ENCODE peak calls at places on chromosomes 2 and 18, in four cellular contexts. F is prostate gland, R is bronchial epithelial cell, P is choroid plexus epithelial cell. H is an unnamed sample.

GRCh38 chr2:25590921-25591505 is 82.4 kb downstream of the DTNB start:
- DNase-seq in F (no peak), R (no peak), P (no peak), H (no peak)

GRCh38 chr18:59047321-59047991 is 92.2 kb upstream of the SEC11C start:
- DNase-seq in F (no peak), R (no peak), P (no peak), H (no peak)

GRCh38 chr2:287471-287885 is 413 bp downstream of the ALKAL2 start:
- DNase-seq in F (no peak), R (no peak), P (peak; percentile 61), H (peak; percentile 54)

GRCh38 chr18:67525328-67526110 is 9.0 kb upstream of the DSEL start:
- DNase-seq in F (peak; percentile 55), R (peak; percentile 89), P (peak; percentile 99), H (no peak)

GRCh38 chr2:143960177-143960576 is 559.7 kb downstream of the ZEB2 start:
- DNase-seq in F (no peak), R (peak; percentile 41), P (no peak), H (no peak)

GRCh38 chr18:80245781-80246655 is 1.3 kb downstream of the PARD6G start:
- DNase-seq in F (peak; percentile 55), R (peak; percentile 59), P (no peak), H (peak; percentile 84)

GRCh38 chr2:48448274-48449061 is 81.5 kb upstream of the STON1 start:
- DNase-seq in F (peak; percentile 22), R (peak; percentile 47), P (peak; percentile 95), H (no peak)

GRCh38 chr18:59988098-59988706 is 88.4 kb downstream of the PMAIP1 start:
- DNase-seq in F (peak; percentile 34), R (peak; percentile 59), P (peak; percentile 86), H (peak; percentile 40)

GRCh38 chr2:130864830-130865229 is 28.1 kb downstream of the ARHGEF4 start:
- DNase-seq in F (no peak), R (peak; percentile 98), P (peak; percentile 96), H (no peak)

GRCh38 chr18:54127759-54128378 is 96.6 kb downstream of the MBD2 start:
- DNase-seq in F (no peak), R (peak; percentile 46), P (peak; percentile 80), H (peak; percentile 57)

GRCh38 chr2:86021396-86022378 is 84.0 kb downstream of the POLR1A start:
- DNase-seq in F (no peak), R (no peak), P (no peak), H (no peak)

GRCh38 chr18:74498712-74499629 is 2.8 kb downstream of the CNDP2 start:
- DNase-seq in F (no peak), R (peak; percentile 39), P (peak; percentile 16), H (no peak)

GRCh38 chr2:156695595-156695994 is 259.4 kb downstream of the GPD2 start:
- DNase-seq in F (no peak), R (no peak), P (no peak), H (no peak)

GRCh38 chr2:109494351-109494750 is 119.4 kb downstream of the SEPTIN10 start:
- DNase-seq in F (no peak), R (no peak), P (no peak), H (no peak)
- TF ChIP-seq CTCF in F (no peak), R (no peak), P (no peak), H (no peak)

GRCh38 chr2:101036562-101036961 is 34.5 kb downstream of the RPL31 start:
- DNase-seq in F (no peak), R (peak; percentile 35), P (peak; percentile 61), H (no peak)
- TF ChIP-seq CTCF in F (peak; percentile 79), R (peak; percentile 15), P (peak; percentile 63), H (peak; percentile 60)

GRCh38 chr2:219521066-219521880 is 7.0 kb downstream of the ASIC4 start:
- DNase-seq in F (no peak), R (no peak), P (peak; percentile 47), H (peak; percentile 76)
- TF ChIP-seq CTCF in F (peak; percentile 48), R (peak; percentile 58), P (peak; percentile 89), H (peak; percentile 65)

DNA sequence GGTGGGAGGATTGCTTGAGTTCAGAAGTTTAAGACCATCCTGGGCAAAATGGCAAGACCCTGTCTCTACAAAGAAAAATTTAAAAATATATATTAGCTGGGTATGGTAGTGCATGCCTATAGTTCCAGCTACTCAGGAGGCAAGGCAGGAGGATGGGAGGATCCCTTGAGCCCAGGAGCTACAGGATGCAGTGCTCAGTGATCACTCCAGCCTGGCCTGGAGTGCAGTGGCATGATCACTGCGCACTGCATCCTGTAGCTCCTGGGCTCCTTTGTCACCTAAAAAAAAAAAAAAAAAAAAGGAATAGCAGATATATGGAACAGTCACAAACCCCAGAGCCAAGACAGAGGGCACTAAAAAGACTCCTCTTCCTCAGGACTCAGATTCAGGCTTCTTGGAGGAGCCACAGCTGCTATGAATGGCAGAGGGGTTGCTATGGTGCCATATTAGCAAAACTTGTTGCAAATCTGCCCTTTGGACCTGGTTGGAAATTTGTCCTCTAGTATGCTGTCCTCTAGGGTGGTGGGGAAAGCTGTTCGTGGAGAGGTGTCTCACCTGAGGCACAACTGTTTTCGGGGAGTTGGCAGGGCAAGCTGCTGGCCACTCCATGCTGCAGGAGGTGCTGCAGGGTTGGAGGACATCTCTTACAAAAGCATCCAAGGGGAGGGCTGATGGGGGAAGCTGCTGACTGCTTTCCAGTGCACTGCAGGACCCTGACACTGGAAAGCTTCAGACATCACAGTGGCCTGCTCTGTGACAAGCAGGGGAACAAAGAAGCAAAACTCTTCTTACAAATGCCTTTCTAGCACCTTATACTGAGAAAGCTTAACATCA is 22.7 kb downstream of the CYP20A1 start:
- DNase-seq in F (no peak), R (no peak), P (no peak), H (no peak)
- TF ChIP-seq CTCF in F (no peak), R (no peak), P (no peak), H (no peak)

GRCh38 chr18:51028201-51028805 is 1.7 kb upstream of the SMAD4 start:
- DNase-seq in F (no peak), R (peak; percentile 42), P (peak; percentile 36), H (no peak)
- TF ChIP-seq CTCF in F (no peak), R (no peak), P (no peak), H (no peak)

GRCh38 chr2:159476329-159476728 is 140.0 kb downstream of the BAZ2B start:
- DNase-seq in F (no peak), R (no peak), P (peak; percentile 20), H (no peak)
- TF ChIP-seq CTCF in F (no peak), R (no peak), P (no peak), H (no peak)

GRCh38 chr2:222673273-222673672 is 1.8 kb downstream of the MOGAT1 start:
- DNase-seq in F (no peak), R (no peak), P (no peak), H (no peak)

GRCh38 chr2:222672068-222672401 is 577 bp downstream of the MOGAT1 start:
- DNase-seq in F (no peak), R (peak; percentile 29), P (no peak), H (no peak)

GRCh38 chr2:222670191-222671038 is 1.0 kb upstream of the MOGAT1 start:
- DNase-seq in F (no peak), R (no peak), P (no peak), H (no peak)

GRCh38 chr2:222669353-222669752 is 2.1 kb upstream of the MOGAT1 start:
- DNase-seq in F (no peak), R (peak; percentile 24), P (no peak), H (no peak)

DNA sequence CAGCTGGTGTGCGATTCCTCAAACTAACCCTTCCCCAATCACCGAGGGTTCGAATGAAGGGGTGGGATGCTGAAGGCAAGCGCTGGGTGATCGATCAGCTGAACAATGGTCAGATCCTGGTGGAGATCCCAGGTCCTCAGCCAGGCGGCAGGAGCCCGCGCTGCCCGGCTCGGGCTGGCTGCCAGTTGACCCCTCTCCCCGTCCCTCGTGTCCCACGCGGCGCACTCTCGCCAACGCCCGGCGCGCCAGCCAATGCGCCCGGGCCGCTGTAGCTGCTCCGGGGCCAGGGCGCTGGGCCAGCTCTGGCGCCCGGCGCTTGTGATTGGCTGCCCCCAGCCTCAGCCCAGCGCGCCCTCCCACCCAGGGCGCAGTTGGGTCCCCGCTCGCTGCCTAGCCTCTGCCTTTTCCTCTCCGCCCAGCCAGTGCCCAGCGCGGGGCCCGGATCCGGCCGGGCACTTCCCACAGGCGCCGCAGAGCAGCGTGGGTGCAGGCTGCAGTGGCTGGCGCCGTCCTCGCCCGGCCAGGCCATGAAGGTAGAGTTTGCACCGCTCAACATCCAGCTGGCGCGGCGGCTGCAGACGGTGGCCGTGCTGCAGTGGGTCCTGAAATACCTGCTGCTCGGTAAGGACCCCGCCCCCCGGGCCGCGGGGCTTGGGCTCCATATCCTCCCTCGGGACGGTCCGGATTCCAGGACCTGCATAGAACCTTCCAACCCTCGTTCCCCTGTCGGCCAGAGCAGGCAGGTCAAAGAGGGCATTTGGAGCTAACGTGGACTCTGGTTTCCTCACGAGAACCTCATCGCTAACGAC is at the start of gene MOGAT1:
- DNase-seq in F (no peak), R (no peak), P (no peak), H (peak; percentile 66)
- TF ChIP-seq CTCF in F (no peak), R (no peak), P (no peak), H (no peak)

GRCh38 chr2:96536445-96537065 is at the start of gene ARID5A:
- DNase-seq in F (peak; percentile 93), R (peak; percentile 67), P (peak; percentile 90), H (peak; percentile 88)
- TF ChIP-seq CTCF in F (peak; percentile 66), R (no peak), P (peak; percentile 34), H (peak; percentile 56)

DNA sequence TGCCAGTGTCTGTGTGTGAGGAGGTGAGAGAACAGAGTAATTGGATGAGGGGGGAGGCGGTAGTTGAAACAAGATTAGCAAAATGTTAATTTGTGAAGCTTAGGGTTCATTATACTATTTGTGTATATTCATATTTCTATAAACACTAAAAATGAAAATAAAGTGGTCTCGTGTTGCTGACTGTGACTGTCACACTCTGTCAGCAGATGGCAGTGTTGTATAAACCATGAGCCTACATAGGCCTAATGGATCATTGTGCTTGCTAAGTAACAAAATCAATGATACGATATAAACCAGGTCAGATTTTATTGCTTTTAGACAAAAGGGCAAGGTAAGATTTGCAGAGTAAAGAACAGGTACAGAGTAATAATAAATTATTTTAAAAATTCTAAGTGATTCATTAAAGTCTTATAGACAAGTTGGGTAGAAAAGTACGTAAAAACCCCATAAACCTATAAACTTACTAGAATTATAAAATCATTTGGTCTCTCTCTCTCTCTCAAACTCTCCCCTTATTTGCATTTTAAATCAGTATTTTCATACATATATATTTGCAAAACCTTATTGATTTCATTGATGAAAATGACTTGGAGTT is 182.7 kb downstream of the RPIA start:
- DNase-seq in F (peak; percentile 28), R (peak; percentile 61), P (peak; percentile 83), H (peak; percentile 29)
- TF ChIP-seq CTCF in F (peak; percentile 64), R (peak; percentile 64), P (peak; percentile 83), H (peak; percentile 72)